ENCODE peak calls at places on chromosomes 12 and 14, in four cellular contexts. One of them, this sample, is unnamed.

GRCh38 chr14:100440758-100441203 is 117.6 kb downstream of the SLC25A47 start:
- DNase-seq in astrocyte: peak; percentile 49
- DNase-seq in ascending aorta: no peak
- DNase-seq in sigmoid colon: no peak
- DNase-seq in this sample: no peak

GRCh38 chr12:116402163-116402939 is 124.9 kb upstream of the MED13L start:
- DNase-seq in astrocyte: no peak
- DNase-seq in ascending aorta: no peak
- DNase-seq in sigmoid colon: no peak
- DNase-seq in this sample: no peak

GRCh38 chr14:98592611-98593170 is 679.3 kb downstream of the BCL11B start:
- DNase-seq in astrocyte: no peak
- DNase-seq in ascending aorta: no peak
- DNase-seq in sigmoid colon: no peak
- DNase-seq in this sample: no peak

GRCh38 chr14:20332386-20332945 is 613 bp downstream of the CCNB1IP1 start:
- DNase-seq in astrocyte: no peak
- DNase-seq in ascending aorta: no peak
- DNase-seq in sigmoid colon: no peak
- DNase-seq in this sample: no peak

GRCh38 chr12:53232641-53233538 is 881 bp upstream of the RARG start:
- DNase-seq in astrocyte: no peak
- DNase-seq in ascending aorta: no peak
- DNase-seq in sigmoid colon: peak; percentile 85
- DNase-seq in this sample: no peak

GRCh38 chr12:75699728-75700496 is 188.5 kb upstream of the KRR1 start:
- DNase-seq in astrocyte: peak; percentile 80
- DNase-seq in ascending aorta: no peak
- DNase-seq in sigmoid colon: no peak
- DNase-seq in this sample: no peak

GRCh38 chr14:32404784-32405573 is 75.9 kb downstream of the AKAP6 start:
- DNase-seq in astrocyte: no peak
- DNase-seq in ascending aorta: no peak
- DNase-seq in sigmoid colon: no peak
- DNase-seq in this sample: no peak

GRCh38 chr12:126974779-126975178 is 1292.2 kb upstream of the TMEM132C start:
- DNase-seq in astrocyte: no peak
- DNase-seq in ascending aorta: no peak
- DNase-seq in sigmoid colon: no peak
- DNase-seq in this sample: no peak

GRCh38 chr12:53766881-53767280 is 15.1 kb upstream of the CISTR start:
- DNase-seq in astrocyte: peak; percentile 20
- DNase-seq in ascending aorta: no peak
- DNase-seq in sigmoid colon: no peak
- DNase-seq in this sample: no peak

GRCh38 chr12:28583771-28584261 is 393.6 kb downstream of the CCDC91 start:
- DNase-seq in astrocyte: peak; percentile 82
- DNase-seq in ascending aorta: no peak
- DNase-seq in sigmoid colon: no peak
- DNase-seq in this sample: peak; percentile 52

GRCh38 chr12:27646149-27646548 is 50.1 kb upstream of the REP15 start:
- DNase-seq in astrocyte: no peak
- DNase-seq in ascending aorta: no peak
- DNase-seq in sigmoid colon: no peak
- DNase-seq in this sample: no peak

GRCh38 chr12:52347546-52348510 is 19.5 kb downstream of the KRT85 start:
- DNase-seq in astrocyte: no peak
- DNase-seq in ascending aorta: no peak
- DNase-seq in sigmoid colon: no peak
- DNase-seq in this sample: no peak

GRCh38 chr14:31933716-31934115 is 143.4 kb upstream of the ARHGAP5 start:
- DNase-seq in astrocyte: no peak
- DNase-seq in ascending aorta: no peak
- DNase-seq in sigmoid colon: no peak
- DNase-seq in this sample: no peak

GRCh38 chr12:103560604-103561101 is 26.4 kb upstream of the STAB2 start:
- DNase-seq in astrocyte: peak; percentile 98
- DNase-seq in ascending aorta: no peak
- DNase-seq in sigmoid colon: no peak
- DNase-seq in this sample: peak; percentile 96

GRCh38 chr12:63844391-63845341 is at the start of gene SRGAP1:
- DNase-seq in astrocyte: peak; percentile 66
- DNase-seq in ascending aorta: no peak
- DNase-seq in sigmoid colon: peak; percentile 86
- DNase-seq in this sample: peak; percentile 41

GRCh38 chr12:100793182-100793581 is 1.4 kb upstream of the ANO4 start:
- DNase-seq in astrocyte: peak; percentile 70
- DNase-seq in ascending aorta: no peak
- DNase-seq in sigmoid colon: no peak
- DNase-seq in this sample: peak; percentile 28

GRCh38 chr14:38004610-38004879 is 203.2 kb upstream of the SSTR1 start:
- DNase-seq in astrocyte: no peak
- DNase-seq in ascending aorta: no peak
- DNase-seq in sigmoid colon: no peak
- DNase-seq in this sample: no peak

GRCh38 chr12:86727151-86727550 is 471.0 kb upstream of the MGAT4C start:
- DNase-seq in astrocyte: peak; percentile 71
- DNase-seq in ascending aorta: no peak
- DNase-seq in sigmoid colon: no peak
- DNase-seq in this sample: peak; percentile 72

GRCh38 chr14:75456069-75457023 is 28.5 kb downstream of the JDP2 start:
- DNase-seq in astrocyte: no peak
- DNase-seq in ascending aorta: no peak
- DNase-seq in sigmoid colon: no peak
- DNase-seq in this sample: no peak

GRCh38 chr12:53207042-53207441 is at the start of gene ITGB7:
- DNase-seq in astrocyte: no peak
- DNase-seq in ascending aorta: no peak
- DNase-seq in sigmoid colon: no peak
- DNase-seq in this sample: no peak

GRCh38 chr12:17928708-17929366 is 161.2 kb downstream of the RERGL start:
- DNase-seq in astrocyte: peak; percentile 78
- DNase-seq in ascending aorta: no peak
- DNase-seq in sigmoid colon: no peak
- DNase-seq in this sample: peak; percentile 35

GRCh38 chr14:100900837-100901390 is 2.6 kb downstream of the RTL1 start:
- DNase-seq in astrocyte: no peak
- DNase-seq in ascending aorta: no peak
- DNase-seq in sigmoid colon: peak; percentile 66
- DNase-seq in this sample: no peak

GRCh38 chr12:50314629-50315312 is 31.5 kb upstream of the LIMA1 start:
- DNase-seq in astrocyte: peak; percentile 30
- DNase-seq in ascending aorta: no peak
- DNase-seq in sigmoid colon: no peak
- DNase-seq in this sample: no peak

GRCh38 chr14:105398726-105399440 is 545 bp downstream of the TEX22 start:
- DNase-seq in astrocyte: no peak
- DNase-seq in ascending aorta: no peak
- DNase-seq in sigmoid colon: no peak
- DNase-seq in this sample: no peak

GRCh38 chr12:96183734-96184370 is 10.3 kb upstream of the ELK3 start:
- DNase-seq in astrocyte: no peak
- DNase-seq in ascending aorta: no peak
- DNase-seq in sigmoid colon: no peak
- DNase-seq in this sample: no peak

GRCh38 chr12:54037360-54038259 is 4.8 kb downstream of the HOXC5 start:
- DNase-seq in astrocyte: no peak
- DNase-seq in ascending aorta: no peak
- DNase-seq in sigmoid colon: no peak
- DNase-seq in this sample: no peak

GRCh38 chr14:55160989-55161388 is 30.4 kb downstream of the DLGAP5 start:
- DNase-seq in astrocyte: peak; percentile 23
- DNase-seq in ascending aorta: no peak
- DNase-seq in sigmoid colon: no peak
- DNase-seq in this sample: no peak

GRCh38 chr12:50690923-50691322 is 73.0 kb upstream of the ATF1 start:
- DNase-seq in astrocyte: peak; percentile 31
- DNase-seq in ascending aorta: no peak
- DNase-seq in sigmoid colon: no peak
- DNase-seq in this sample: no peak

GRCh38 chr12:91074068-91074819 is 16.4 kb upstream of the KERA start:
- DNase-seq in astrocyte: peak; percentile 22
- DNase-seq in ascending aorta: no peak
- DNase-seq in sigmoid colon: no peak
- DNase-seq in this sample: no peak

GRCh38 chr12:9646794-9647622 is 22.5 kb upstream of the CLEC2D start:
- DNase-seq in astrocyte: peak; percentile 55
- DNase-seq in ascending aorta: no peak
- DNase-seq in sigmoid colon: no peak
- DNase-seq in this sample: no peak

GRCh38 chr12:96263449-96263902 is 69.3 kb downstream of the ELK3 start:
- DNase-seq in astrocyte: no peak
- DNase-seq in ascending aorta: no peak
- DNase-seq in sigmoid colon: no peak
- DNase-seq in this sample: no peak

GRCh38 chr12:2003676-2004112 is 563 bp downstream of the DCP1B start:
- DNase-seq in astrocyte: no peak
- DNase-seq in ascending aorta: no peak
- DNase-seq in sigmoid colon: no peak
- DNase-seq in this sample: no peak

GRCh38 chr14:90985601-90986242 is 74.7 kb downstream of the RPS6KA5 start:
- DNase-seq in astrocyte: no peak
- DNase-seq in ascending aorta: no peak
- DNase-seq in sigmoid colon: no peak
- DNase-seq in this sample: no peak

GRCh38 chr12:80805106-80805505 is 88.4 kb downstream of the MYF5 start:
- DNase-seq in astrocyte: no peak
- DNase-seq in ascending aorta: no peak
- DNase-seq in sigmoid colon: no peak
- DNase-seq in this sample: no peak

GRCh38 chr12:49703647-49704137 is 3.5 kb downstream of the FMNL3 start:
- DNase-seq in astrocyte: peak; percentile 81
- DNase-seq in ascending aorta: no peak
- DNase-seq in sigmoid colon: no peak
- DNase-seq in this sample: peak; percentile 59

GRCh38 chr12:13986031-13986430 is 4.6 kb upstream of the GRIN2B start:
- DNase-seq in astrocyte: no peak
- DNase-seq in ascending aorta: no peak
- DNase-seq in sigmoid colon: no peak
- DNase-seq in this sample: no peak

GRCh38 chr12:13981296-13981962 is at the start of gene GRIN2B:
- DNase-seq in astrocyte: no peak
- DNase-seq in ascending aorta: no peak
- DNase-seq in sigmoid colon: no peak
- DNase-seq in this sample: no peak

GRCh38 chr12:13976880-13977279 is 4.5 kb downstream of the GRIN2B start:
- DNase-seq in astrocyte: no peak
- DNase-seq in ascending aorta: no peak
- DNase-seq in sigmoid colon: no peak
- DNase-seq in this sample: no peak

GRCh38 chr12:13980548-13981295 is 680 bp downstream of the GRIN2B start:
- DNase-seq in astrocyte: no peak
- DNase-seq in ascending aorta: no peak
- DNase-seq in sigmoid colon: no peak
- DNase-seq in this sample: no peak

DNA sequence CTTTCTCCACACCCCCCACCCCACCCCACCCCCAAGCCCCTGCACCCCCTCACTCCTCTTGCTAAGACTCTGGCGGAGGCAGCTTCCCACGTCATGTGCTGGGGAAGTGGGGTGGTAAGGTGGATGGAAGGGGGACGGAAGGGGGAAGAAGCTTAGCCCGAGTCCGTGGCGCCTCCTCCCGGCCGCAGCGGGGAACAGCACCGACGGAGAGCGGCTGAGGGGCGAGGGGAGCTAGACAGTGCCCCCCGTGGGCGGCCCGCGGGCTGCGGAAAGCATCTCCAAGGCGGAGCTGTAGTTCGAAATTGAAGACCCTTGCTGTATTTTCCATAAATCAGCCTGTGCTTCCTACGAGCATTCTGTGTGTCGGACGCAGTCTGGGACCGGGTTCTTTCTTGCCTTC is 608 bp upstream of the GRIN2B start:
- DNase-seq in astrocyte: no peak
- DNase-seq in ascending aorta: no peak
- DNase-seq in sigmoid colon: no peak
- DNase-seq in this sample: no peak
- H3K4me3 ChIP-seq in astrocyte: no peak overlapping the region
- H3K4me3 ChIP-seq in ascending aorta: no peak overlapping the region
- H3K4me3 ChIP-seq in sigmoid colon: no peak overlapping the region
- H3K4me3 ChIP-seq in this sample: no peak overlapping the region

GRCh38 chr14:23557946-23558345 is 1.9 kb downstream of the THTPA start:
- DNase-seq in astrocyte: no peak
- DNase-seq in ascending aorta: no peak
- DNase-seq in sigmoid colon: no peak
- DNase-seq in this sample: no peak
- H3K4me3 ChIP-seq in astrocyte: no peak overlapping the region
- H3K4me3 ChIP-seq in ascending aorta: no peak overlapping the region
- H3K4me3 ChIP-seq in sigmoid colon: no peak overlapping the region
- H3K4me3 ChIP-seq in this sample: no peak overlapping the region

GRCh38 chr14:76761849-76762616 is 765 bp downstream of the VASH1 start:
- DNase-seq in astrocyte: no peak
- DNase-seq in ascending aorta: no peak
- DNase-seq in sigmoid colon: no peak
- DNase-seq in this sample: no peak

GRCh38 chr14:76763362-76764041 is 2.2 kb downstream of the VASH1 start:
- DNase-seq in astrocyte: peak; percentile 37
- DNase-seq in ascending aorta: no peak
- DNase-seq in sigmoid colon: no peak
- DNase-seq in this sample: no peak

GRCh38 chr14:76760331-76761197 is 704 bp upstream of the VASH1 start:
- DNase-seq in astrocyte: no peak
- DNase-seq in ascending aorta: no peak
- DNase-seq in sigmoid colon: no peak
- DNase-seq in this sample: no peak

GRCh38 chr14:76761198-76761848 is at the start of gene VASH1:
- DNase-seq in astrocyte: peak; percentile 66
- DNase-seq in ascending aorta: no peak
- DNase-seq in sigmoid colon: peak; percentile 86
- DNase-seq in this sample: peak; percentile 26

GRCh38 chr14:76762617-76763361 is 1.5 kb downstream of the VASH1 start:
- DNase-seq in astrocyte: no peak
- DNase-seq in ascending aorta: no peak
- DNase-seq in sigmoid colon: no peak
- DNase-seq in this sample: no peak
- H3K4me3 ChIP-seq in astrocyte: peak overlapping the region; percentile 64
- H3K4me3 ChIP-seq in ascending aorta: peak overlapping the region; percentile 88
- H3K4me3 ChIP-seq in sigmoid colon: peak overlapping the region; percentile 62
- H3K4me3 ChIP-seq in this sample: peak overlapping the region; percentile 90

DNA sequence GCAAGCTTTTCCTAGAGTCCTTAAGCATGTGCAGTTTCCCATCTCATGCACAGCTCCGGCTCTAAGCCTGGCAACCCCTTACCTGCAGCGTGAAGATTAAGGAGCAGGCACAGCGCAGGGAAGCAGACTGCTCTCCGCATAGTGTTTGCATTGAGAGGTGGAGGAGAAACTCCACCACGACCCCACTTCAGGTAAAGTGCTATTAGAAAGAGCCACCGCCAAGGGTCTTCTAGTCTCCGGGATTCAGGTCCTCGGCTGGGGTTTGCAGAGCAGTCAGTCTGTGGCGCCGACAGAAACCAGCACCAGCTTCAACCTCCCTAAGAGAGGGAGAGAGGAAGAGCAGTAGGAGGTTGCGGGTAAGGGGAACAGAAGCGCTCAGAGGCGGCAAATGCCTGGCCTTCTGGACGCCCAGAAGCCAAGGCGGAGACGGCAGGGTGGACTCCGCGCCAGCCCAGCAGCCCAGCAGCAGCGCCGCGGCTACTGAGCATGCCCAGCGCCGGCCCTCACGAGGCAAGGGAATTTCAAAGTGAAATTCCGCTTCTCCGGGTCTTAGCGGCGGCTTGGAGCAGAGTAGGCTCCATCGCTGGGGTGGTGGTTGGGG is at the start of gene PTPRR:
- DNase-seq in astrocyte: no peak
- DNase-seq in ascending aorta: no peak
- DNase-seq in sigmoid colon: no peak
- DNase-seq in this sample: no peak
- H3K4me3 ChIP-seq in astrocyte: no peak within 1 kb of the TSS
- H3K4me3 ChIP-seq in ascending aorta: peak within 1 kb of the TSS; percentile 29
- H3K4me3 ChIP-seq in sigmoid colon: no peak within 1 kb of the TSS
- H3K4me3 ChIP-seq in this sample: peak within 1 kb of the TSS; percentile 15